ENCODE peak calls at places on chromosomes 2 and 18, in five cellular contexts. K is KG1, M is HEK293T, R is cardiac fibroblast, F is HL-60. B is an unnamed sample.

GRCh38 chr2:207683879-207684627 is 27.4 kb upstream of the CCNYL1 start:
- DNase-seq in K (no peak), M (peak), R (peak), F (no peak), B (no peak)

GRCh38 chr2:43157506-43158232 is 68.7 kb downstream of the ZFP36L2 start:
- DNase-seq in K (no peak), M (no peak), R (no peak), F (peak), B (no peak)

GRCh38 chr2:237691200-237691907 is 64.0 kb downstream of the LRRFIP1 start:
- DNase-seq in K (no peak), M (no peak), R (no peak), F (no peak), B (no peak)

GRCh38 chr18:56108486-56109367 is 520.7 kb upstream of the TCF4 start:
- DNase-seq in K (no peak), M (no peak), R (peak), F (no peak), B (no peak)

GRCh38 chr2:34423301-34423700 is 824.2 kb upstream of the FAM98A start:
- DNase-seq in K (no peak), M (no peak), R (no peak), F (no peak), B (no peak)

GRCh38 chr2:129490666-129491065 is 488.8 kb upstream of the RAB6C start:
- DNase-seq in K (no peak), M (no peak), R (no peak), F (no peak), B (no peak)

GRCh38 chr2:5981241-5982055 is 289.3 kb downstream of the SOX11 start:
- DNase-seq in K (no peak), M (no peak), R (no peak), F (no peak), B (peak)

GRCh38 chr2:201643216-201643651 is at the start of gene TMEM237:
- DNase-seq in K (no peak), M (peak), R (peak), F (no peak), B (no peak)

GRCh38 chr2:38155-38554 is 8.2 kb downstream of the FAM110C start:
- DNase-seq in K (no peak), M (no peak), R (no peak), F (no peak), B (no peak)

GRCh38 chr2:27049422-27050280 is 1.8 kb upstream of the AGBL5 start:
- DNase-seq in K (no peak), M (peak), R (no peak), F (no peak), B (no peak)

GRCh38 chr2:61218076-61218816 is 56.3 kb downstream of the C2orf74 start:
- DNase-seq in K (no peak), M (no peak), R (no peak), F (no peak), B (no peak)

GRCh38 chr2:148614332-148615049 is 30.1 kb upstream of the EPC2 start:
- DNase-seq in K (peak), M (no peak), R (peak), F (peak), B (no peak)

B was measured in COR-L47.